ENCODE peak calls at places on chromosomes 3 and 15, in four cellular contexts. B is H9; Y is endothelial cell of umbilical vein; R is CD8-positive, alpha-beta T cell. V is an unnamed sample. For H3K4me1, the result is how much of the 10 kb centered on the place peaks cover.

GRCh38 chr3:62688050-62688449 is 187.2 kb downstream of the CADPS start:
- DNase-seq in B (no peak), Y (no peak), R (no peak), V (no peak)

GRCh38 chr15:65259367-65259781 is 27.3 kb downstream of the PARP16 start:
- DNase-seq in B (no peak), Y (no peak), R (no peak), V (no peak)

GRCh38 chr3:46985588-46985987 is 6.1 kb downstream of the NBEAL2 start:
- DNase-seq in B (no peak), Y (no peak), R (no peak), V (peak)

GRCh38 chr3:134630506-134630905 is 20.3 kb downstream of the KY start:
- DNase-seq in B (peak), Y (no peak), R (no peak), V (no peak)

GRCh38 chr15:40845511-40846284 is 1.9 kb downstream of the SPINT1 start:
- DNase-seq in B (peak), Y (no peak), R (no peak), V (peak)

GRCh38 chr15:74924525-74924924 is 13.3 kb downstream of the COX5A start:
- DNase-seq in B (no peak), Y (no peak), R (no peak), V (no peak)

GRCh38 chr3:123025642-123026521 is 1.7 kb downstream of the SEMA5B start:
- DNase-seq in B (peak), Y (no peak), R (no peak), V (peak)

GRCh38 chr3:32991781-32992180 is 40.3 kb downstream of the CCR4 start:
- DNase-seq in B (no peak), Y (no peak), R (no peak), V (no peak)

GRCh38 chr15:70569139-70569717 is 194.1 kb downstream of the UACA start:
- DNase-seq in B (peak), Y (peak), R (no peak), V (no peak)

GRCh38 chr3:124800511-124801374 is 70.5 kb downstream of the UMPS start:
- DNase-seq in B (no peak), Y (peak), R (no peak), V (no peak)

GRCh38 chr3:14425574-14426304 is 23.3 kb downstream of the SLC6A6 start:
- DNase-seq in B (no peak), Y (no peak), R (no peak), V (peak)

GRCh38 chr3:50242778-50243551 is 7.0 kb downstream of the GNAI2 start:
- DNase-seq in B (no peak), Y (peak), R (peak), V (peak)

GRCh38 chr15:67136802-67137201 is 71.4 kb downstream of the SMAD3 start:
- DNase-seq in B (no peak), Y (no peak), R (no peak), V (no peak)

DNA sequence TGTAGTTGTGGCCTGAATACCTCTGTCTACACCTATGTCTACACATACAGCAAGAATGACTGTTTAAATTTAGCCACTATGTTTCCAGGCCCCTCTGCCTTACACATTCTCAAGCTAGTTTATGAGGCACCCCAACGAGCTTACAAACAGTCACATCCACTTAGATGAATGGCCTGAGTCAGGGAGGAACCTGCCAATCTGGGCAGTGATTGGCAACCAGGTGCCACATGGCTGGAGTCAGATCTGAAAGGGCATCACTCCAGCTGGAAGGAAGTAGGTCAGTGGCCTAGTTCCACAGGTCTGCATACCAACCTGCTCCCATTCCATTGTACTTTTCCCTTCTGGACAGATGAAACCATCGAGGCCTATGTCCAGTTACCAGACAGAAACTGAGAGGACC is 136.3 kb downstream of the FOXP1 start:
- DNase-seq in B (no peak), Y (no peak), R (no peak), V (no peak)
- H3K27ac ChIP-seq in B (no peak), Y (no peak), R (peak), V (peak)

DNA sequence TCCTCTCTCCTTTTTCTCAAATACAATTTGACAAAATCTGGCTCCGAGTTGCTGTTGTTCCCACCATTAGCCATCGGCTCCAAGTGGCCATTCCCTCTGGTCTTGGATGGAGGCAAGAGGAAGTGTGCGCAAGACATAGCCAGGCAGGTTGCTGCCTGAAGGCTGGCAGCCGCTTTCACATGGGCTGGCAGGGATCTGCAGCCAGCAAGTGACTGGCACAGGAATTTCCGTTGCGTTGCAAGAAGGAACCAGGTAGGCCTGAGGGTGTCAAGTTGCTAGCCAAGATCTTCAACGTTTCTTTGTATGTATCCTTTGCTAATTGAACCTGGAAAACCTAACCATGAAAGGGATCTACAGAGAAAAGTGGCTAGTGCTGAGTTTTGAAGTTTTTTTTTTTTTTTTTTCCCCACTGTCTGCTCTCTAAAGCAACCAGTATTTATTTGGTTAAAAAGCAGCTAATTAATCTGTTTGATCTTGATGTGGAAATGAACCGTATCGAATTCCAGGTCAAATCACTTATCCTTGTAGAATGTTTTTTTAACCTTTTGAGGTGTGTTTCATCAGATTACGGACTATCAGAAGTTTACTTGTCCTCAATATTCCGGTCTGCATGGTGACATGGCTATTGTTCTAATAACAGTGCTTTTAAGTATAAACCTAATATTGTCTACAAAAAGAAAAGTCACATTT is 117.1 kb downstream of the FNDC3B start:
- DNase-seq in B (peak), Y (no peak), R (no peak), V (peak)
- H3K4me1 ChIP-seq in B (under half), Y (half or more), R (under half), V (half or more)

GRCh38 chr3:40780801-40781406 is 256.1 kb downstream of the ZNF621 start:
- DNase-seq in B (no peak), Y (peak), R (no peak), V (no peak)

GRCh38 chr3:40779039-40779438 is 254.3 kb downstream of the ZNF621 start:
- DNase-seq in B (peak), Y (no peak), R (no peak), V (no peak)

GRCh38 chr3:40782086-40782721 is 257.4 kb downstream of the ZNF621 start:
- DNase-seq in B (no peak), Y (no peak), R (no peak), V (no peak)

GRCh38 chr3:40780341-40780800 is 255.6 kb downstream of the ZNF621 start:
- DNase-seq in B (peak), Y (peak), R (no peak), V (peak)
- TF ChIP-seq CTCF in B (no peak), Y (no peak), R (no peak), V (no peak)

DNA sequence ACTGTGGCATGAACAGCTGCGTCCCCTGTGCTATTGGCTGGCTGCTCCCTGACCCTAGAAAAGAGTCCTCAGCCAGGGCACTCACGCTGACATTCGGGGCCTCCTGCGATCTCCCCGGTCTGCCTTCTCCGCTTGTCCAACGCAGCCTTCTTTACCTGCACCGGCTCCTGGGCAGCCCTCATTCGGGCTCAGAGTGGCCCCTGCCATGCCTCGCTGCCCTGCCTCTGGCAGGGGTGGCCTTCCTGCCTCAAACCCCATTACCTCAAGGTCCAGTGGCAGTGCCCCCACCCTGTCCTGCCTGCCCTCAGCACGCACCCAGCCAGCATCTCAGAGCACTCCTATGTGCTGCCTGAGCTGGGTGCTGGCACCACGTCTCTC is 86.5 kb downstream of the TBC1D2B start:
- DNase-seq in B (no peak), Y (no peak), R (no peak), V (peak)
- H3K27ac ChIP-seq in B (no peak), Y (no peak), R (no peak), V (peak)